ENCODE peak calls at places on chromosomes 4 and X, in four cellular contexts. H is A549, Q is endothelial cell, A is astrocyte of the spinal cord. V is an unnamed sample.

GRCh38 chrX:115138040-115138439 is 51.2 kb upstream of the RBMXL3 start:
- DNase-seq in H (no peak), Q (no peak), A (no peak), V (no peak)

GRCh38 chrX:129953334-129953648 is 29.1 kb upstream of the BCORL1 start:
- DNase-seq in H (no peak), Q (no peak), A (no peak), V (no peak)

GRCh38 chr4:120052840-120053239 is 13.8 kb downstream of the MAD2L1 start:
- DNase-seq in H (peak), Q (no peak), A (peak), V (no peak)

GRCh38 chr4:38902695-38903094 is 35.1 kb downstream of the FAM114A1 start:
- DNase-seq in H (peak), Q (no peak), A (peak), V (no peak)

GRCh38 chrX:135490979-135491514 is 29.4 kb upstream of the INTS6L start:
- DNase-seq in H (no peak), Q (no peak), A (no peak), V (no peak)

GRCh38 chr4:132125131-132125530 is 1024.0 kb upstream of the PCDH10 start:
- DNase-seq in H (no peak), Q (no peak), A (no peak), V (no peak)

GRCh38 chr4:85127653-85128052 is 161.2 kb upstream of the WDFY3 start:
- DNase-seq in H (peak), Q (peak), A (peak), V (no peak)

GRCh38 chr4:105666693-105667092 is 41.8 kb downstream of the INTS12 start:
- DNase-seq in H (peak), Q (no peak), A (peak), V (no peak)

GRCh38 chrX:14729058-14729457 is 143.8 kb downstream of the FANCB start:
- DNase-seq in H (no peak), Q (no peak), A (no peak), V (no peak)

GRCh38 chrX:131565909-131566308 is 22.0 kb downstream of the OR13H1 start:
- DNase-seq in H (peak), Q (no peak), A (no peak), V (no peak)

GRCh38 chr4:32196950-32197688 is 1477.0 kb downstream of the PCDH7 start:
- DNase-seq in H (no peak), Q (no peak), A (no peak), V (no peak)

GRCh38 chrX:16628954-16629595 is 20.9 kb upstream of the S100G start:
- DNase-seq in H (no peak), Q (no peak), A (no peak), V (no peak)

GRCh38 chr4:166816901-166817300 is 417.4 kb downstream of the SPOCK3 start:
- DNase-seq in H (peak), Q (no peak), A (no peak), V (no peak)

GRCh38 chr4:173092003-173092402 is 76.6 kb upstream of the GALNT7 start:
- DNase-seq in H (no peak), Q (no peak), A (no peak), V (no peak)

GRCh38 chr4:153506972-153507678 is 41.0 kb downstream of the TMEM131L start:
- DNase-seq in H (no peak), Q (no peak), A (no peak), V (no peak)

GRCh38 chrX:131752493-131753198 is 208.8 kb downstream of the OR13H1 start:
- DNase-seq in H (peak), Q (no peak), A (peak), V (no peak)

GRCh38 chrX:12210196-12210815 is 72.0 kb downstream of the FRMPD4 start:
- DNase-seq in H (peak), Q (no peak), A (peak), V (no peak)

GRCh38 chr4:64781737-64782326 is 372.6 kb upstream of the TECRL start:
- DNase-seq in H (peak), Q (no peak), A (peak), V (no peak)

GRCh38 chr4:99855677-99856076 is 38.5 kb downstream of the LAMTOR3 start:
- DNase-seq in H (no peak), Q (no peak), A (no peak), V (no peak)

GRCh38 chrX:78092296-78092695 is 11.8 kb upstream of the PGK1 start:
- DNase-seq in H (peak), Q (peak), A (peak), V (no peak)

GRCh38 chr4:22695917-22696316 is 3.2 kb downstream of the GBA3 start:
- DNase-seq in H (no peak), Q (no peak), A (no peak), V (no peak)

GRCh38 chr4:158873795-158874359 is 105.1 kb downstream of the FNIP2 start:
- DNase-seq in H (peak), Q (no peak), A (peak), V (no peak)

GRCh38 chr4:7201351-7202305 is 9.3 kb downstream of the SORCS2 start:
- DNase-seq in H (no peak), Q (no peak), A (no peak), V (no peak)

GRCh38 chrX:1466971-1467561 is 14.4 kb upstream of the ASMTL start:
- DNase-seq in H (no peak), Q (no peak), A (no peak), V (peak)

GRCh38 chr4:82049294-82049693 is 324.5 kb downstream of the HNRNPD start:
- DNase-seq in H (no peak), Q (no peak), A (no peak), V (no peak)

GRCh38 chr4:6420972-6421371 is 51.4 kb downstream of the PPP2R2C start:
- DNase-seq in H (no peak), Q (no peak), A (no peak), V (no peak)

GRCh38 chrX:128052303-128052702 is at the start of gene ACTRT1:
- DNase-seq in H (no peak), Q (no peak), A (no peak), V (no peak)

GRCh38 chrX:66163849-66164401 is at the start of gene HEPH:
- DNase-seq in H (no peak), Q (peak), A (peak), V (no peak)

GRCh38 chr4:151690164-151690856 is 70.5 kb downstream of the GATB start:
- DNase-seq in H (no peak), Q (no peak), A (peak), V (no peak)

GRCh38 chrX:120514236-120514635 is 45.1 kb upstream of the LAMP2 start:
- DNase-seq in H (peak), Q (peak), A (peak), V (no peak)

GRCh38 chrX:12770440-12770839 is 20.8 kb upstream of the PRPS2 start:
- DNase-seq in H (peak), Q (no peak), A (peak), V (no peak)

GRCh38 chr4:102411416-102411815 is 66.1 kb upstream of the SLC39A8 start:
- DNase-seq in H (no peak), Q (no peak), A (no peak), V (no peak)

GRCh38 chr4:112559053-112559452 is 43.1 kb upstream of the NEUROG2 start:
- DNase-seq in H (no peak), Q (no peak), A (no peak), V (no peak)

GRCh38 chrX:94454606-94455005 is 780.6 kb downstream of the FAM133A start:
- DNase-seq in H (no peak), Q (no peak), A (no peak), V (no peak)

GRCh38 chrX:94455782-94456181 is 781.8 kb downstream of the FAM133A start:
- DNase-seq in H (no peak), Q (no peak), A (no peak), V (no peak)

DNA sequence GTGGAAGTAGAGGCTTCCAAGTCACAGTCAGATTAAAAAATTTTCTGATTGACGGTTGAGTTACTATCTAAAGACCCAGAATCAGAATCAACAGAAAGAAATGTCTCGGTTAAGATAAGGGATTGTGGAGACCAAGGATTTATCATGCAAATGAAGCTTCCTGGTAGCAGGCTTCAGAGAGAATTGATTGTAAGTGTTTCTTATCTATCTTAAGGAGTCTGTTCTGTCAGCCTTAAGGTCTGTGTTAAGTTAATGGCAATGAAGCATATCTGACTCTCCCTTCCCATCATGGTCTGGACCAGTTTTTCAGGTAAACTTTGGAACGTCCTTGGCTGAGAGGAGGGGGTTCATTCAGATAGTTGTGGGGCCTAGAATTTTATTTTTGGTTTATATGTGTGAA is 780.2 kb downstream of the FAM133A start:
- DNase-seq in H (no peak), Q (no peak), A (no peak), V (no peak)
- TF ChIP-seq CTCF in H (no peak), Q (no peak), A (no peak), V (no peak)

DNA sequence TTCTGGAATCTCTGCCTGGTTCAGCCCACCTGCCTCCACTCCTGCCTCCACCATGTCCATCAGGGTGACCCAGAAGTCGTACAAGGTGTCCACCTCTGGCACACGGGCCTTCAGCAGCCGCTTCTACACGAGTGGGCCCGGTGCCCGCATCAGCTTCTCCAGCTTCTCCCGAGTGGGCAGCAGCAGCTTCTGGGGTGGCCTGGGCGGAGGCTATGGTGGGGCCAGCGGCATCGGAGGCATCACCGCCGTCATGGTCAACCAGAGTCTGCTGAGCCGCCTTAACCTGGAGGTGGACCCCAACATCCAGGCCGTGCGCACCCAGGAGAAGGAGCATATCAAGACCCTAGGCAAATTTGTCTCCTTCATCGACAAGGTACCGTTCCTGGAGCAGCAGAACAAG is 28.4 kb upstream of the GABRA3 start:
- DNase-seq in H (no peak), Q (no peak), A (no peak), V (no peak)
- TF ChIP-seq CTCF in H (no peak), Q (no peak), A (no peak), V (no peak)

DNA sequence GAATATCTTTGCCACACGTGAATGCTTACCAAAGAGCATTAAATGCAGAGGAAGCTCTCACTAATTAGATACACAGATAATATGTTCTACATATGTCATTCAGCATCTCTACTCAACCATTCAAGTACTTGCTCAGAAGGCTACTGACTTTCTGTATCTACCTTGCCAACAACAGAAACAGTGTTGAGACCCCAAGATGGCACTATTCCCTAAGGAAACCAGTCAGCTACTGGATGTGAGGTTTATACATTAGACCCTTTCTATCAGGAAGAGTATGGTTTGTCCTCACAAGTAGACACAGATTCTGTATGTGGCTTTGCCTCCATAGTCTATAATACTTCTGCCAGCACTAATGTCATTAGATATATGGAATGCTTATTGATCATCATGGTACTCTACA is 443.9 kb upstream of the INTU start:
- DNase-seq in H (peak), Q (no peak), A (peak), V (no peak)
- TF ChIP-seq CTCF in H (no peak), Q (no peak), A (peak), V (peak)

DNA sequence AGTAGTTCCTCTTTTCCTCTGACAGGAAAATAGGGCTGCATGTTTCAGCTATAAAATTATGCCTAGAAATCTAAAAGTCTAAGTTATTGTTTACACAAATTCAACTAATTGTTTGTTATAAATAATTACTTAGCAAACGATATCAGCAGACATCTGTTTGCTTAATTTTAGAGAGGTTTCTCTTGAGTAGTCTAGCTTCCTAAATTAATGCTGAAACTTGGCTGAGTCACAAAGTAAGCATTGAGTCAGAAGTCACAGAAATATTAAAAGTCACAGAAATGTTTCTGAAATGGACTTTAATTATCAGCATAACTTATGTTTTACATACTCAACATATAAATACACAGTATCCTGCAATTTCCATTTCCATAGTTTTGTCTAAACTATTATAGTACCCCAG is 1044.0 kb downstream of the CCSER1 start:
- DNase-seq in H (no peak), Q (no peak), A (peak), V (no peak)
- TF ChIP-seq CTCF in H (no peak), Q (no peak), A (no peak), V (no peak)

GRCh38 chrX:107537815-107538214 is 88.4 kb downstream of the FRMPD3 start:
- DNase-seq in H (peak), Q (peak), A (peak), V (no peak)

GRCh38 chrX:107541244-107541643 is 87.1 kb upstream of the PRPS1 start:
- DNase-seq in H (no peak), Q (no peak), A (no peak), V (no peak)

GRCh38 chrX:107547621-107548020 is 80.7 kb upstream of the PRPS1 start:
- DNase-seq in H (no peak), Q (no peak), A (no peak), V (no peak)

DNA sequence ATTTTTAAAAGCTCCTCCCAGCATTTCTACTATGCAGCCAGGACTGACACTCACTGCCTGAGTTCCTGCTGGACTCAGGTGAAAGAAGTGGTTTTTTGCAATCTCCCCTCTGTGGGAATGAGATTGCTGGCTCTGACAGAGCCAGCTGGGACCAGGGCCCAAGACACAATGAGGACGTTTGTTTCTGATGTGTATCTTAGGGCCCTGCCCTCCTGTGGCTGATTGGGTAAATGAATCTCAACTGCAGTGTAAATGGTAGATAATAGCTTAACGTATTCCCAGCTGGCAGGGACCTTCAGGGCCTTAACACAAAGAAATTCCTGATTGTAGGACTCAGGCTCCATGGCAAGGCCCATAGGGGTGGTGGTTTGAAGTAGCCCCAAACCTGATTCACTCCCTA is 85.8 kb upstream of the PRPS1 start:
- DNase-seq in H (peak), Q (no peak), A (peak), V (no peak)
- TF ChIP-seq CTCF in H (no peak), Q (no peak), A (no peak), V (peak)

GRCh38 chr4:57607616-57608150 is 497.5 kb upstream of the IGFBP7 start:
- DNase-seq in H (no peak), Q (no peak), A (no peak), V (no peak)

GRCh38 chr4:57602133-57602532 is 491.9 kb upstream of the IGFBP7 start:
- DNase-seq in H (no peak), Q (no peak), A (no peak), V (no peak)

DNA sequence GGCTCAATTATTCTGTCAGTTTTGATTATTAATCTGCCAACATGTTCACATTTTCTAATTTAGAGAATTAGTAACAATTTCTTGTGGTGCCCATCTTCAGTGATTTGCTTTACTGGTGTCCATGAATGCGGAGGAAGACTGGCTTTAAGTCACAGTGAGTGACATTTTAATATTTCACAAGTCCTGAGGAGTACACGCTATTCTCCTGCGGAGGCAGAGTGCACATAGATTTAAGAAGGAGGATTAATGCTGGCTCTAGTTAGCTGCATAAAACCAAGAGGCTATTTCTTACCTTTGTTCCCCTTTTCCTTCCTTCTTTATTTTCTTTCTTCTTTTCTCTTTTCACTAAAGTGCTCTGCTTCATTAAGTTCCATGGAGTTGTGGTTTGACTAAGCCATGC is 495.2 kb upstream of the IGFBP7 start:
- DNase-seq in H (no peak), Q (no peak), A (no peak), V (no peak)
- TF ChIP-seq CTCF in H (no peak), Q (no peak), A (no peak), V (no peak)

DNA sequence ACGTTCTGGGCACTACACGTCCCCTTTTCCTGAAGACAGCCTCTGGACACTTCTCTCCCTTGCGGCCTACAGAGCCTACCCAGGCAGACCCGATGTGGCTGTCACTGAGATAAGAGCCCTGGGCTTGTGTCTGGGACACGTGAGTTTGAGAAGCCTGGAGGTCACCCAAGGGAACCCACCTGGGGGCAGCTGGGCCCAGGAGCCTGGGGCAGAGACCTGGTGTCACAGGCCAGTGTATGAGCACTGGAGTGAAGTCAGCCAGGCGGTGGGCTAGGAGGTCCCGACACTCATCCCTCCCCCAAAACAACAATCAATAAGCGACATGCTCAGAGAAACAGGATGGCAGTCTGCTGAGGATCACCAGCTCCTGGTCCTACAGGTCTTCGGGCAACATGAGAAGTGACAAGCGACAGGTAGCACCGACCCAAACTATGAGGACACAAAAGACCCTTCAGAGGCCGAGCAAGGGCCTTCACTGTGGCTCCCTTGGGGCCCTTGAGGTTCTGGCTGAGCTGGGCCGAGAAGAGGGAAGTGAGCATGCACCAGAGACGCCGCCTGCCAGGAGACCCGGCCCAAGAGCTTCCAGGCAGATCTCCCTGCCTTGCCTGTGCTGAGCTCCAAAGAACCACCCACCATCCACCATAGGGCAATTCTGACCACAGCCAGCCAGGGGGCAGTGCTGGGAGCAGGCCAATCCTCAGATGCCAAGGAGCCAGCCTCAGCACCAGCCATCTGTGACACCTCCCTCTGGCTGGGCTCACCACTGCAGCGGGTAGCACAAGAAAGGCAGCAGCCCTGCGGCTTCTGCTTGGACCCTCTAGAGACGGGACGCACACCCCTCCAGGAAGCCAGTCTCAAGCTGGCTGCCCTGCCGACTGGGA is 11.0 kb upstream of the DUSP9 start:
- DNase-seq in H (peak), Q (peak), A (no peak), V (no peak)
- TF ChIP-seq CTCF in H (peak), Q (no peak), A (peak), V (peak)

V was measured in progenitor cell of endocrine pancreas.